ENCODE peak calls at places on chromosomes 7 and 10, in four cellular contexts. I is epithelial cell of esophagus, R is gastrocnemius medialis, D is H1. T is an unnamed sample.

GRCh38 chr10:103659674-103660363 is 166.3 kb downstream of the NEURL1 start:
- DNase-seq in I (no peak), R (peak; percentile 75), D (no peak), T (peak; percentile 64)

GRCh38 chr10:94123253-94123995 is 129.7 kb downstream of the PLCE1 start:
- DNase-seq in I (peak; percentile 84), R (no peak), D (peak; percentile 17), T (no peak)

GRCh38 chr10:29256019-29256418 is 32.9 kb upstream of the LYZL1 start:
- DNase-seq in I (no peak), R (no peak), D (no peak), T (no peak)

GRCh38 chr7:41987-42386 is 150.4 kb upstream of the FAM20C start:
- DNase-seq in I (no peak), R (no peak), D (no peak), T (no peak)

GRCh38 chr7:145978769-145979168 is 137.8 kb upstream of the CNTNAP2 start:
- DNase-seq in I (no peak), R (no peak), D (no peak), T (no peak)

GRCh38 chr7:158646766-158647474 is 57.7 kb downstream of the NCAPG2 start:
- DNase-seq in I (peak; percentile 24), R (no peak), D (no peak), T (peak; percentile 29)

GRCh38 chr10:120423350-120424197 is 33.5 kb upstream of the PLPP4 start:
- DNase-seq in I (peak; percentile 67), R (no peak), D (peak; percentile 2), T (peak; percentile 38)

GRCh38 chr10:86958109-86958830 is at the start of gene SNCG:
- DNase-seq in I (peak; percentile 24), R (no peak), D (no peak), T (no peak)

GRCh38 chr10:50538473-50539398 is 85.0 kb downstream of the SGMS1 start:
- DNase-seq in I (peak; percentile 34), R (no peak), D (no peak), T (no peak)

GRCh38 chr10:1328951-1329614 is 272.9 kb downstream of the WDR37 start:
- DNase-seq in I (no peak), R (no peak), D (no peak), T (no peak)

GRCh38 chr7:155104913-155105312 is 34.8 kb downstream of the HTR5A start:
- DNase-seq in I (peak; percentile 2), R (no peak), D (no peak), T (no peak)

GRCh38 chr10:110691139-110691538 is 47.0 kb downstream of the RBM20 start:
- DNase-seq in I (no peak), R (no peak), D (no peak), T (no peak)

GRCh38 chr7:6530626-6531491 is 20.4 kb downstream of the GRID2IP start:
- DNase-seq in I (peak; percentile 13), R (no peak), D (no peak), T (peak; percentile 52)

GRCh38 chr7:12951397-12951801 is 264.0 kb downstream of the ARL4A start:
- DNase-seq in I (peak; percentile 80), R (no peak), D (no peak), T (no peak)

GRCh38 chr7:7522421-7522820 is 13.3 kb downstream of the COL28A1 start:
- DNase-seq in I (no peak), R (no peak), D (no peak), T (no peak)

GRCh38 chr7:106521541-106521940 is 139.4 kb downstream of the CCDC71L start:
- DNase-seq in I (no peak), R (no peak), D (no peak), T (no peak)

GRCh38 chr10:71873582-71874182 is 22.6 kb upstream of the PSAP start:
- DNase-seq in I (no peak), R (no peak), D (no peak), T (no peak)

GRCh38 chr7:34048445-34048844 is 143.1 kb downstream of the BMPER start:
- DNase-seq in I (no peak), R (no peak), D (no peak), T (no peak)

GRCh38 chr10:124650820-124651401 is 93.3 kb downstream of the FAM53B start:
- DNase-seq in I (no peak), R (no peak), D (no peak), T (peak; percentile 74)

GRCh38 chr10:68154211-68154497 is 44.9 kb downstream of the MYPN start:
- DNase-seq in I (no peak), R (peak; percentile 58), D (no peak), T (no peak)

GRCh38 chr10:95247200-95247880 is 43.5 kb downstream of the PDLIM1 start:
- DNase-seq in I (peak; percentile 61), R (no peak), D (no peak), T (no peak)

GRCh38 chr7:112898432-112899290 is 108.5 kb upstream of the TMEM168 start:
- DNase-seq in I (peak; percentile 77), R (no peak), D (peak; percentile 15), T (peak; percentile 40)

GRCh38 chr10:76354349-76354748 is 922.9 kb downstream of the LRMDA start:
- DNase-seq in I (no peak), R (no peak), D (no peak), T (no peak)

GRCh38 chr7:124723012-124723411 is 42.6 kb downstream of the GPR37 start:
- DNase-seq in I (peak; percentile 88), R (no peak), D (no peak), T (no peak)

GRCh38 chr10:21926358-21926890 is 77.1 kb downstream of the DNAJC1 start:
- DNase-seq in I (peak; percentile 82), R (no peak), D (no peak), T (no peak)

GRCh38 chr7:71645836-71646235 is 513.9 kb downstream of the GALNT17 start:
- DNase-seq in I (no peak), R (no peak), D (no peak), T (no peak)

GRCh38 chr7:92723205-92723604 is 113.2 kb downstream of the CDK6 start:
- DNase-seq in I (no peak), R (no peak), D (no peak), T (no peak)

GRCh38 chr7:28423919-28424514 is 11.7 kb downstream of the CREB5 start:
- DNase-seq in I (no peak), R (no peak), D (no peak), T (no peak)

GRCh38 chr7:9200666-9201065 is 767.3 kb downstream of the NXPH1 start:
- DNase-seq in I (no peak), R (no peak), D (no peak), T (no peak)

GRCh38 chr7:54967384-54967783 is 51.4 kb upstream of the EGFR start:
- DNase-seq in I (peak; percentile 99), R (no peak), D (no peak), T (no peak)

GRCh38 chr7:5419523-5420107 is 4.0 kb downstream of the TNRC18 start:
- DNase-seq in I (no peak), R (peak; percentile 26), D (no peak), T (no peak)

GRCh38 chr10:78394050-78394449 is 360.4 kb downstream of the RPS24 start:
- DNase-seq in I (no peak), R (no peak), D (no peak), T (no peak)

GRCh38 chr7:51038573-51038972 is 255.9 kb upstream of the GRB10 start:
- DNase-seq in I (no peak), R (no peak), D (no peak), T (no peak)

GRCh38 chr10:116263870-116264269 is 9.1 kb downstream of the GFRA1 start:
- DNase-seq in I (no peak), R (no peak), D (no peak), T (no peak)

GRCh38 chr7:1460757-1461639 is 1.7 kb upstream of the MICALL2 start:
- DNase-seq in I (peak; percentile 42), R (peak; percentile 75), D (no peak), T (no peak)

GRCh38 chr7:81158189-81158588 is 239.3 kb upstream of the SEMA3C start:
- DNase-seq in I (no peak), R (no peak), D (no peak), T (no peak)

GRCh38 chr7:132750530-132751281 is 174.4 kb upstream of the PLXNA4 start:
- DNase-seq in I (no peak), R (no peak), D (no peak), T (no peak)

GRCh38 chr7:132750056-132750455 is 173.8 kb upstream of the PLXNA4 start:
- DNase-seq in I (no peak), R (no peak), D (no peak), T (no peak)

GRCh38 chr7:132755538-132756481 is 179.5 kb upstream of the PLXNA4 start:
- DNase-seq in I (no peak), R (no peak), D (no peak), T (no peak)

GRCh38 chr7:132751282-132751647 is 175.0 kb upstream of the PLXNA4 start:
- DNase-seq in I (no peak), R (no peak), D (no peak), T (no peak)

GRCh38 chr7:132752431-132752830 is 176.2 kb upstream of the PLXNA4 start:
- DNase-seq in I (no peak), R (no peak), D (no peak), T (no peak)
- H3K4me3 ChIP-seq in I (no peak overlapping the region), R (no peak overlapping the region), D (no peak overlapping the region), T (no peak overlapping the region)

DNA sequence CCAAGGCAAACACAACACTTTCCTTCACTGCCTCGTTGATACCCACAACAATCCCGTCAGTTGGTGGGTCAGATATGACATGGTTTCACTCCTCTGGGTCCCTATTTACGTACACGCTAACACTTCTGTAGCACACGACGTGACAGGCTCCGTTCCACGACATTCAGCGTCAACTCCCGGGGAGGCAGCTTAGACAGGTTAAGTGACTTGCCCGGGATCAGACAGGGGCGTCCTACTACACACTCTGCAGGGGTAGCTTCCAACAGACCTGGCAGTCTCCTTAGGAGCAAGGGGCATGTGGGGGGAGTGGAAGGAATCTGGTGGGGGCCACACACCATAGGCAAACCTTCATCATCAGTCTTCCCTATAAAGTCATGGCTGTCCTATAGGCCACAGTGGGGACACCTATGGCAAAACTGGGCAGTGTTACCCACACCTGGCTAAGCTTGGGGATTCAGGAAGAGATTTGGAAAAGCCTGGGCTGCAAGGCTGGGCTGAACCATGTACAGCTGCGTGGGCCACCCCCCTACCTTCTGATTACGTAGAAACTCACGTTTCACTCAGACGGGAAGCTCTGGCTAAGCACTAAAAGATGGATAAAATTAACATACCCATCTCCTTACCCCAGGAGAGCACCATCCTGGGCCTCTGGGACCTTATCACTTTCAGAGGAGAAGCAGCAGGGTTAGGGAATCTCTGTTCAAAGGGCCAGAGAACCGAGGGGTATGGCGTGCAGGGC is 2.0 kb downstream of the TYSND1 start:
- DNase-seq in I (no peak), R (no peak), D (no peak), T (no peak)
- H3K4me3 ChIP-seq in I (peak overlapping the region; percentile 77), R (no peak overlapping the region), D (peak overlapping the region; percentile 54), T (no peak overlapping the region)

DNA sequence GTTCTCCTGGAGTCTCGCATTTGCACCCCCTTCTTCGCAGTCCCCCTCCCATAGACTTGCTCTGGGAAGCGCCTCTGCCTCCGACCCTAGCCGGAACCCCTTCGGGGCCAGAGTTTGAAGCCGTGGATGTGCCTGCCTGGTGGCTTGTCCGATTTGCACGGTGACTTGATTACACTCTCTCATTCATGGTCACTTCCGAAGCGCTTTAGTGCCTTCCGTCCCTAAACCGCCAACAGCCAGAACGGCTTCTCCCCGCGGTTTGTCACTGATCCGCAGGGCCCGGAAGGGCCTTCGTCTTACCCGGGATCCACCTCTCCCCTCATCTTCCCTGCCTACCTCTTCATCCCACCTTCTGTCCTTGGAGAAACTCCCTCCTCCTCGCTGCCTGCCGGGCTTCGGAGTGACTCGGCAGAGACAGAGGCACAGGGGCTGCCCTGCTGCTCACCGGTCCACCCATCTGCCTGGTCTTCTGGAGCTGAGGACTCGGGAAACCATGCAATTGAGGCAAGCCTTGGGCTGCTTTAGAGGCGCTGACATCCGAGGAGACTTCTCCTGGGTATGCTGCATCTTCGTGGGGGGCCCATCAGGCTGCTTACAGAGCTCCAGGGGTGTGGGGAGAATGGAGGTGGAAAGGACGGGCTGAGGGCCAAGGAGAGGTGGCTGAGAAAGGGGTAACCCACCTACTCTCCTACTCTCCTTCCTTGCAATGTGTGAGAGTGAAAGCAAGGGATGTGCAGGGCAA is 847 bp upstream of the HOXA11 start:
- DNase-seq in I (no peak), R (peak; percentile 25), D (no peak), T (no peak)
- H3K4me3 ChIP-seq in I (no peak overlapping the region), R (peak overlapping the region; percentile 61), D (no peak overlapping the region), T (no peak overlapping the region)

GRCh38 chr10:102409604-102410426 is 8.8 kb downstream of the PSD start:
- DNase-seq in I (no peak), R (no peak), D (no peak), T (no peak)
- H3K4me3 ChIP-seq in I (peak overlapping the region; percentile 14), R (no peak overlapping the region), D (peak overlapping the region; percentile 50), T (peak overlapping the region; percentile 44)